ENCODE peak calls at places on chromosomes 7 and 10, in six cellular contexts. D, M, P, B, R and I are unnamed samples. For H3K4me1, the result is how much of the 10 kb centered on the place peaks cover.

GRCh38 chr10:70051878-70052277 is 768 bp upstream of the MACROH2A2 start:
- DNase-seq in D (no peak), M (no peak), P (no peak), R (no peak), B (no peak), I (no peak)

GRCh38 chr10:86299562-86299961 is 67.0 kb downstream of the GRID1 start:
- DNase-seq in D (no peak), R (no peak), M (peak), P (no peak), B (no peak), I (no peak)

GRCh38 chr10:28302012-28302667 is 724 bp downstream of the MPP7 start:
- DNase-seq in B (no peak), P (no peak), R (peak), D (no peak), M (no peak), I (no peak)

GRCh38 chr10:78231930-78232329 is 198.3 kb downstream of the RPS24 start:
- DNase-seq in B (no peak), R (peak), D (no peak), M (peak), P (no peak), I (peak)

GRCh38 chr10:17782921-17783665 is 26.1 kb upstream of the MRC1 start:
- DNase-seq in D (peak), M (no peak), R (no peak), B (no peak), P (no peak), I (peak)

GRCh38 chr7:46859963-46860475 is 721.9 kb downstream of the TNS3 start:
- DNase-seq in D (peak), B (no peak), R (no peak), M (no peak), P (no peak), I (no peak)

GRCh38 chr7:68074242-68074641 is 1077.6 kb downstream of the TYW1 start:
- DNase-seq in P (no peak), B (no peak), M (no peak), R (no peak), D (no peak), I (no peak)

GRCh38 chr7:81501220-81501619 is 268.6 kb downstream of the HGF start:
- DNase-seq in M (no peak), B (no peak), P (no peak), D (peak), R (peak), I (no peak)

GRCh38 chr10:20034732-20035131 is 218.5 kb downstream of the PLXDC2 start:
- DNase-seq in M (no peak), D (no peak), B (no peak), P (no peak), R (peak), I (peak)

GRCh38 chr10:230758-231157 is 95.5 kb downstream of the ZMYND11 start:
- DNase-seq in B (no peak), P (no peak), R (no peak), M (no peak), D (no peak), I (peak)

GRCh38 chr7:151744656-151745055 is 132.3 kb downstream of the PRKAG2 start:
- DNase-seq in B (no peak), R (no peak), P (no peak), D (no peak), M (no peak), I (peak)

GRCh38 chr7:151745706-151746105 is 131.2 kb downstream of the PRKAG2 start:
- DNase-seq in M (no peak), D (no peak), P (no peak), B (no peak), R (no peak), I (no peak)

GRCh38 chr7:151743481-151743983 is 133.4 kb downstream of the PRKAG2 start:
- DNase-seq in M (no peak), D (no peak), R (no peak), B (no peak), P (no peak), I (no peak)

GRCh38 chr7:151744051-151744580 is 132.8 kb downstream of the PRKAG2 start:
- DNase-seq in B (no peak), M (no peak), R (no peak), D (no peak), P (no peak), I (no peak)

GRCh38 chr7:151745090-151745638 is 131.8 kb downstream of the PRKAG2 start:
- DNase-seq in P (no peak), M (no peak), B (no peak), R (peak), D (peak), I (peak)
- H3K9ac ChIP-seq in P (peak), M (no peak), B (no peak), R (peak), D (no peak), I (no peak)

GRCh38 chr7:30502470-30503251 is 2.0 kb downstream of the GGCT start:
- DNase-seq in M (no peak), R (no peak), B (no peak), P (no peak), D (no peak), I (peak)
- H4K91ac ChIP-seq in M (no peak), R (no peak), B (no peak), P (no peak), D (no peak), I (no peak)

GRCh38 chr7:130372402-130372801 is 7.9 kb upstream of the CPA1 start:
- DNase-seq in B (no peak), R (no peak), M (no peak), D (no peak), P (no peak), I (no peak)
- H3K4me1 ChIP-seq in B (under half), R (under half), M (under half), D (under half), P (under half), I (under half)

GRCh38 chr7:138008588-138009349 is 6.9 kb upstream of the CREB3L2 start:
- DNase-seq in M (peak), B (no peak), P (peak), R (peak), D (peak), I (peak)
- H3K9ac ChIP-seq in M (no peak), B (no peak), P (no peak), R (peak), D (no peak), I (no peak)

DNA sequence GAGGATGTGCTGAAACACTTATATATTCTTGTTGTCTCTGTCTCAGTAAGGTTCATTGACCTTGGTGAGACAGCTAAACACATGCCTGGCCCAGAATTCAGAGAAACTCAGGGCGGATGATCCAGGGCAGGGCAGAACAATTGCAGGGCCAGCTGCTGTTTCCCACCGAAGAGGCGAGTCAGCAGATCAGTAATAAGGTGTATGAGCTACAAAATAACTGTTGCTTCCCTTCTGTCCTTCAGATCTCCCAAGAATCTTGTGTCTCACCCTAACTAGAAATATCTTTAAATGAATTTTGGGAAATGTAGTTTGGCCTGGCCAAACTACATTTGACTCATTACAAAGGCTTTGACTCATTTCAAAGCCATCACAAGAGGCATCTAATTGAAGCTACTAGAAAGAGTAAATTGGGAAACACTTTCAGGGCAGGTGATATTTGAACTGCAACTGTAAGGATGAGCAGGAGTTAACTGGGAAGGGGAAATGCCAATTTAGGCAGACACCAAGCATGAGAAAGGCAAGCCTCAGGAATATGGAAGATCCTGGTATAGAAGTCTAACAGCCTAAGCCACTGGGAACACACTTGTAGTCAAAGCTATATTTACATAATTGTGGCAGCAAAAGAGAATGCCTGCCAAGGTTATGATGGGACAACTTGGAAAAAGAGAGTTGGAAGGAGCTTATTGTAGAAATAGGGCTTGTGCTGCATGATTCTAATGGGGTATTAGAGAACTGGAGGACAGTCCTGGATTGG is 24.5 kb upstream of the CELF2 start:
- DNase-seq in M (no peak), P (no peak), R (no peak), B (no peak), D (no peak), I (no peak)
- H4K91ac ChIP-seq in M (no peak), P (no peak), R (no peak), B (no peak), D (no peak), I (no peak)

GRCh38 chr10:59903871-59904270 is 2.5 kb downstream of the CCDC6 start:
- DNase-seq in B (no peak), D (peak), M (no peak), P (no peak), R (peak), I (no peak)
- H3K4me1 ChIP-seq in B (under half), D (under half), M (under half), P (under half), R (under half), I (under half)

DNA sequence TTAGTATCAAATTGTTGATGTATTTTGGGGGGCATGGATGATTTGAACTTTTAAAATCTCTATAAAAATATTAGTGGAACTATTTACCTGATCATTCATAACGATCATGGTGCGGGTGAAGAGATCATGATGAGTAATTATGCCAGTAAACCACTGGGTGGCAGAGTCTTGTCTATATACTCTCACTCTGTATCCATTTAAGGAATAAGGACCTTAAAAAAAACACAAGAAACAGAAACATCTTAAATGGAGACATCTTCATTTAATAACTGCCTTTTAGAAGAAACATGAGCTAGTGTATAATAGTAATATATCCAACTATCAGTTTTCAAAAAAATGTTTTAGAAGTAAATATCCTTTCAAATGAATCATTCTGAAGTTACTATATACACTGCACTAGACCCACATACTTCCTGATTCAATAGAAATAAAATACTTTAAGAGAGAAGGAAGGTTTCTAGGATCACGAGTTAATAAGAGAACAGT is 84.0 kb downstream of the NRBF2 start:
- DNase-seq in B (no peak), R (peak), D (peak), M (no peak), P (no peak), I (peak)
- H3K9ac ChIP-seq in B (no peak), R (peak), D (no peak), M (no peak), P (no peak), I (no peak)

GRCh38 chr7:34224259-34224658 is 318.9 kb downstream of the BMPER start:
- DNase-seq in B (no peak), P (no peak), D (no peak), M (no peak), R (no peak), I (no peak)
- H4K91ac ChIP-seq in B (no peak), P (no peak), D (no peak), M (no peak), R (no peak), I (no peak)

GRCh38 chr10:74925716-74926115 is 99.3 kb downstream of the KAT6B start:
- DNase-seq in D (no peak), R (no peak), P (no peak), B (no peak), M (no peak), I (no peak)
- H3K4me1 ChIP-seq in D (under half), R (under half), P (under half), B (under half), M (under half), I (under half)